ENCODE peak calls at places on chromosomes 11 and 22, in four cellular contexts. O is NT2/D1, Y is H1, G is SK-N-SH. F is an unnamed sample.

GRCh38 chr11:75041263-75041662 is 52.5 kb downstream of the NEU3 start:
- DNase-seq in Y (peak), O (no peak), G (no peak), F (no peak)

GRCh38 chr11:1567052-1567720 is 4.9 kb downstream of the DUSP8 start:
- DNase-seq in G (no peak), O (no peak), Y (no peak), F (no peak)

GRCh38 chr11:86803641-86804040 is 3.3 kb downstream of the PRSS23 start:
- DNase-seq in Y (no peak), G (no peak), O (no peak), F (no peak)

GRCh38 chr11:12094872-12095800 is 15.3 kb upstream of the MICAL2 start:
- DNase-seq in O (no peak), Y (no peak), G (no peak), F (no peak)

GRCh38 chr11:27313157-27313821 is 49.7 kb downstream of the CCDC34 start:
- DNase-seq in G (peak), Y (no peak), O (no peak), F (no peak)

GRCh38 chr22:33513388-33514336 is 406.6 kb downstream of the LARGE1 start:
- DNase-seq in Y (no peak), O (no peak), G (no peak), F (no peak)

GRCh38 chr11:75155570-75156422 is 4.9 kb downstream of the SLCO2B1 start:
- DNase-seq in Y (no peak), G (no peak), O (no peak), F (no peak)

GRCh38 chr11:81005595-81005994 is 1564.8 kb upstream of the TENM4 start:
- DNase-seq in G (no peak), O (no peak), Y (no peak), F (no peak)

GRCh38 chr22:36986242-36986821 is 32.9 kb downstream of the TST start:
- DNase-seq in G (no peak), O (no peak), Y (peak), F (no peak)

GRCh38 chr11:113831314-113831713 is 44.1 kb downstream of the USP28 start:
- DNase-seq in G (no peak), Y (no peak), O (no peak), F (no peak)

GRCh38 chr11:130609121-130610035 is 160.9 kb downstream of the ADAMTS15 start:
- DNase-seq in O (no peak), G (no peak), Y (no peak), F (no peak)

GRCh38 chr11:76670475-76671235 is at the start of gene LRRC32:
- DNase-seq in G (peak), Y (peak), O (no peak), F (no peak)

GRCh38 chr11:44507491-44507890 is 58.0 kb upstream of the CD82 start:
- DNase-seq in Y (no peak), G (no peak), O (no peak), F (no peak)

GRCh38 chr11:6224421-6224820 is 10.0 kb downstream of the FHIP1B start:
- DNase-seq in Y (no peak), G (no peak), O (no peak), F (no peak)

GRCh38 chr22:33314316-33314715 is 256.1 kb upstream of the SYN3 start:
- DNase-seq in G (no peak), Y (no peak), O (no peak), F (no peak)

GRCh38 chr11:71065794-71066193 is 186.6 kb downstream of the SHANK2 start:
- DNase-seq in O (no peak), Y (no peak), G (no peak), F (no peak)

GRCh38 chr11:117200813-117201515 is 1.8 kb downstream of the TAGLN start:
- DNase-seq in G (no peak), Y (no peak), O (no peak), F (no peak)

GRCh38 chr22:36816635-36817428 is at the start of gene PVALB:
- DNase-seq in O (no peak), G (peak), Y (peak), F (no peak)

GRCh38 chr11:126495281-126495680 is 139.8 kb downstream of the ST3GAL4 start:
- DNase-seq in Y (no peak), O (no peak), G (no peak), F (no peak)

GRCh38 chr11:5553347-5553746 is 5.0 kb upstream of the OR52H1 start:
- DNase-seq in G (no peak), O (no peak), Y (no peak), F (no peak)

GRCh38 chr11:1360181-1360834 is 29.4 kb upstream of the BRSK2 start:
- DNase-seq in Y (no peak), G (peak), O (no peak), F (no peak)

GRCh38 chr22:36724836-36725235 is 21.3 kb upstream of the CACNG2 start:
- DNase-seq in O (no peak), Y (no peak), G (no peak), F (no peak)

GRCh38 chr11:113202431-113202830 is 112.0 kb upstream of the TTC12 start:
- DNase-seq in Y (no peak), G (no peak), O (no peak), F (no peak)

GRCh38 chr11:86179646-86180064 is 64.9 kb upstream of the EED start:
- DNase-seq in Y (no peak), O (no peak), G (no peak), F (no peak)

GRCh38 chr11:11243258-11243789 is 109.7 kb downstream of the CSNK2A3 start:
- DNase-seq in O (no peak), Y (no peak), G (no peak), F (no peak)

GRCh38 chr11:20162824-20163777 is 2.8 kb upstream of the DBX1 start:
- DNase-seq in Y (peak), O (no peak), G (peak), F (no peak)

GRCh38 chr22:29782061-29782845 is 15.1 kb downstream of the UQCR10 start:
- DNase-seq in Y (no peak), O (no peak), G (no peak), F (no peak)

GRCh38 chr22:29787371-29787980 is 20.3 kb downstream of the UQCR10 start:
- DNase-seq in O (no peak), Y (no peak), G (no peak), F (no peak)

GRCh38 chr22:29780781-29781676 is 13.9 kb downstream of the UQCR10 start:
- DNase-seq in G (peak), Y (no peak), O (no peak), F (no peak)

GRCh38 chr22:29786026-29786425 is 18.9 kb downstream of the UQCR10 start:
- DNase-seq in Y (no peak), O (no peak), G (no peak), F (no peak)

DNA sequence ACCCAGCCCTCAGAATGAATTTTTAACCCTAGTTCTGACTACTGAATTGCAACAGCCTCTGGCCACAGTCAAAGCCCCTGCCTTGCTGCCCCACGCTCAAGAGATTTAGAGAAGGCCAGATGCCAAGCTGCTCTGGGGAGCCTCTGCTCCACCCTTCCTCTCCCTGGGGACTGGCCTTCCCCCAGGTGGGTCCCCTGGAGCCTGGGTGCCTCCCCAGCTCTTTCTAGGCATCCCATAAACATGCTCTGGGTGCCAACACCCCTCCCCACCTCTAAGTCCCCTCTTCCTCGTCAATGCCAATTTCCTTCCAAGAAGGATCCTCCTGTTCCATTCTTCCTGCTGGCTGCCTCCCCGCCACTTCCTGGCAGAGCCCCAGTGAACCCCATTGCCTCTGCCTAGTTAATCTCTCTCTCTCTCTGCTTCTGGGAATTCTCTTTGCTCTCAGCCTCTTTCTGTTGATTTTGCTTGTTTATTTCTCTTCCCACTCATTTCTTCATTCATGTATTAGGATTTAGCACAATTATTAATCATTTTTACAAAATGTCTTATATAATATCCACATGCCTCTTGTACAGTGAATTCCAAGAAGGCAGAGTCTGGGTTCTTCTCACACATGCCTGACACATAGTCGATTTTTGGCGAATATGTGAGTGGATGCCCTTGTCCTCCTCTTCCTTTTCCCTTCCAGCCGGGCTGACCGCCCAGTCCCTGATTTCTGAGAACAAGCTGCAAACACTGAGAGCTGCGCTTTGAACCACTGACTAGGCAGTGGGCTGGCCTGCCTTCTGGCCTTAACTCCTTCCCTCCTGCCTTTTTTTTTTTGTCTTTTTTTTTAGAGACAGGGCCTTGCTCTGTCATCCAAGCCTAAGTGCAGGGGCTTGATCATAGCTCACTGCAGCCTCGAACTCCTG is 17.5 kb downstream of the UQCR10 start:
- DNase-seq in G (no peak), O (no peak), Y (no peak), F (no peak)
- TF ChIP-seq YY1 in G (no peak), O (no peak), Y (no peak), F (no peak)

DNA sequence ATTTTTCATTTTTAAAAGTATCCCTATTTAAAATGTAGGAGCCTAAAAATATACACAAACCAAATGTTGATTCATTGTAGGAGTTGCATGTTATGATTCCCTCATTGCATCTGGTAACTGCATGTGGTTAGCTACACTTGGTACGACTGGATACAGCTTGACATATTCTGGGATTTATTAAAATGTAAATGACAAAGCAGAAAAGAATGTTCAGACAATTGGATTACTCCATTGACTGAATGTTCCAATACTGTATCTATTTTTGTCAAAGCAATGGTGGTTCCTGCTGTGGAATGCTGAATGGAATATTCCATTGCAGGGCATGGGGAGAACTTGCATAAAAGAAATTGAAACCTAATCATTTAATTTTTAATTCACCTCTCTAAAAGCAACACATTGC is 30.8 kb downstream of the BLID start:
- DNase-seq in Y (no peak), G (no peak), O (no peak), F (no peak)
- TF ChIP-seq YY1 in Y (no peak), G (no peak), O (no peak), F (no peak)

DNA sequence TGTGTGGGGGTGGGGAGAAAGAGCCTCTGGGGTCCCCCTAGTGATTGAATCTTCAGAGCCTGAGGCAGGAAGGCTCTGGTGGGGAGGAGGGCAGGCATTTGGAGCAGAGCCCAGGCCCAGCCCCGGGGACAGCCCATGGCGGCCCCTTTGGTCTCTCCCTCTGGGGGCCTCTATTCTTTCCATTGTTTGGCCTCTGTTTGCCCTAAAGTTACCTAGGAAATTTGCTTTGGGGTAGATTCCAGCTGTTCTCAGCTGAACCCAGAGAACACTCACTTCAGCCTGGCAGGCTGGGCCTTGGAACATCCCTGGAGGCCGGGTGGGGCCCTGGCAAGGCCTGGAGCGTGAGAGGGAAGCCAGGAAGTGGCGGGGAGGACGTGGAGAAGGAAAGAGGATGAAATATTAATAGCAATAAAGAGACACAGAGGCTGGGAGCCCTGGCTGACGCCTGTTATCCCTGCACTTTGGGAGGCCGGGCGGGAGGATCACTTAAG is 22.9 kb upstream of the A4GALT start:
- DNase-seq in G (no peak), O (no peak), Y (no peak), F (no peak)
- TF ChIP-seq YY1 in G (no peak), O (no peak), Y (no peak), F (no peak)

GRCh38 chr22:19722915-19723164 is 499 bp upstream of the GP1BB start:
- DNase-seq in G (no peak), O (no peak), Y (peak), F (no peak)

GRCh38 chr22:19724927-19725661 is 1.8 kb downstream of the GP1BB start:
- DNase-seq in Y (no peak), G (no peak), O (no peak), F (no peak)

GRCh38 chr22:19723165-19723989 is at the start of gene GP1BB:
- DNase-seq in Y (peak), O (no peak), G (no peak), F (no peak)

GRCh38 chr22:19722175-19722914 is 994 bp upstream of the GP1BB start:
- DNase-seq in O (no peak), G (no peak), Y (peak), F (no peak)

GRCh38 chr22:19723990-19724827 is 870 bp downstream of the GP1BB start:
- DNase-seq in O (peak), G (no peak), Y (peak), F (no peak)
- TF ChIP-seq YY1 in O (no peak), G (no peak), Y (no peak), F (no peak)

F was measured in HCT116.